ENCODE peak calls at places on chromosomes 5 and 9, in six cellular contexts. One of them, this sample, is unnamed.

GRCh38 chr9:78592866-78593265 is 295.9 kb downstream of the PSAT1 start:
- DNase-seq in pancreas: no peak
- DNase-seq in left lung: no peak
- DNase-seq in MM.1S: no peak
- DNase-seq in cardiac muscle cell: no peak
- DNase-seq in aorta: no peak
- DNase-seq in this sample: no peak

GRCh38 chr9:107210775-107211174 is 72.3 kb upstream of the RAD23B start:
- DNase-seq in pancreas: no peak
- DNase-seq in left lung: no peak
- DNase-seq in MM.1S: no peak
- DNase-seq in cardiac muscle cell: no peak
- DNase-seq in aorta: no peak
- DNase-seq in this sample: no peak

GRCh38 chr5:140216468-140217074 is 41.6 kb downstream of the CYSTM1 start:
- DNase-seq in pancreas: no peak
- DNase-seq in left lung: no peak
- DNase-seq in MM.1S: no peak
- DNase-seq in cardiac muscle cell: peak; percentile 37
- DNase-seq in aorta: no peak
- DNase-seq in this sample: no peak

GRCh38 chr5:130720355-130720754 is 444.7 kb downstream of the HINT1 start:
- DNase-seq in pancreas: no peak
- DNase-seq in left lung: no peak
- DNase-seq in MM.1S: no peak
- DNase-seq in cardiac muscle cell: peak; percentile 72
- DNase-seq in aorta: no peak
- DNase-seq in this sample: no peak

GRCh38 chr9:123438821-123439220 is 82.8 kb downstream of the CRB2 start:
- DNase-seq in pancreas: no peak
- DNase-seq in left lung: no peak
- DNase-seq in MM.1S: no peak
- DNase-seq in cardiac muscle cell: peak; percentile 55
- DNase-seq in aorta: no peak
- DNase-seq in this sample: no peak

GRCh38 chr9:119004618-119004990 is 364.6 kb downstream of the BRINP1 start:
- DNase-seq in pancreas: peak; percentile 41
- DNase-seq in left lung: no peak
- DNase-seq in MM.1S: no peak
- DNase-seq in cardiac muscle cell: peak; percentile 89
- DNase-seq in aorta: peak; percentile 82
- DNase-seq in this sample: no peak

GRCh38 chr9:132078369-132079356 is 1.0 kb downstream of the MED27 start:
- DNase-seq in pancreas: peak; percentile 14
- DNase-seq in left lung: no peak
- DNase-seq in MM.1S: no peak
- DNase-seq in cardiac muscle cell: peak; percentile 5
- DNase-seq in aorta: peak; percentile 65
- DNase-seq in this sample: peak; percentile 10

GRCh38 chr5:64869419-64869818 is 100.7 kb downstream of the CWC27 start:
- DNase-seq in pancreas: no peak
- DNase-seq in left lung: no peak
- DNase-seq in MM.1S: no peak
- DNase-seq in cardiac muscle cell: no peak
- DNase-seq in aorta: no peak
- DNase-seq in this sample: no peak

GRCh38 chr5:59755476-59755875 is 138.1 kb downstream of the PDE4D start:
- DNase-seq in pancreas: no peak
- DNase-seq in left lung: no peak
- DNase-seq in MM.1S: no peak
- DNase-seq in cardiac muscle cell: no peak
- DNase-seq in aorta: no peak
- DNase-seq in this sample: no peak

GRCh38 chr9:98867109-98867433 is 59.6 kb downstream of the GALNT12 start:
- DNase-seq in pancreas: no peak
- DNase-seq in left lung: no peak
- DNase-seq in MM.1S: no peak
- DNase-seq in cardiac muscle cell: no peak
- DNase-seq in aorta: no peak
- DNase-seq in this sample: no peak

GRCh38 chr9:93644397-93645088 is 68.2 kb downstream of the PHF2 start:
- DNase-seq in pancreas: peak; percentile 5
- DNase-seq in left lung: peak; percentile 41
- DNase-seq in MM.1S: no peak
- DNase-seq in cardiac muscle cell: no peak
- DNase-seq in aorta: peak; percentile 29
- DNase-seq in this sample: peak; percentile 6

GRCh38 chr9:36345103-36345846 is 54.8 kb downstream of the RNF38 start:
- DNase-seq in pancreas: no peak
- DNase-seq in left lung: no peak
- DNase-seq in MM.1S: no peak
- DNase-seq in cardiac muscle cell: no peak
- DNase-seq in aorta: no peak
- DNase-seq in this sample: no peak

GRCh38 chr9:135137398-135137832 is 49.9 kb downstream of the OLFM1 start:
- DNase-seq in pancreas: no peak
- DNase-seq in left lung: no peak
- DNase-seq in MM.1S: no peak
- DNase-seq in cardiac muscle cell: peak; percentile 58
- DNase-seq in aorta: no peak
- DNase-seq in this sample: no peak

GRCh38 chr5:139116256-139116655 is 81.9 kb downstream of the SIL1 start:
- DNase-seq in pancreas: no peak
- DNase-seq in left lung: no peak
- DNase-seq in MM.1S: no peak
- DNase-seq in cardiac muscle cell: no peak
- DNase-seq in aorta: no peak
- DNase-seq in this sample: no peak

GRCh38 chr9:135074354-135075233 is 12.9 kb upstream of the OLFM1 start:
- DNase-seq in pancreas: no peak
- DNase-seq in left lung: no peak
- DNase-seq in MM.1S: no peak
- DNase-seq in cardiac muscle cell: no peak
- DNase-seq in aorta: no peak
- DNase-seq in this sample: no peak

GRCh38 chr9:70218767-70219166 is 40.0 kb upstream of the SMC5 start:
- DNase-seq in pancreas: no peak
- DNase-seq in left lung: no peak
- DNase-seq in MM.1S: no peak
- DNase-seq in cardiac muscle cell: no peak
- DNase-seq in aorta: no peak
- DNase-seq in this sample: no peak

GRCh38 chr9:121322037-121322736 is 47.9 kb downstream of the STOM start:
- DNase-seq in pancreas: peak; percentile 39
- DNase-seq in left lung: no peak
- DNase-seq in MM.1S: no peak
- DNase-seq in cardiac muscle cell: no peak
- DNase-seq in aorta: no peak
- DNase-seq in this sample: no peak

GRCh38 chr9:72997387-72997995 is 44.6 kb upstream of the ALDH1A1 start:
- DNase-seq in pancreas: peak; percentile 14
- DNase-seq in left lung: peak; percentile 41
- DNase-seq in MM.1S: no peak
- DNase-seq in cardiac muscle cell: no peak
- DNase-seq in aorta: peak; percentile 38
- DNase-seq in this sample: no peak

GRCh38 chr9:21800931-21801682 is 1.3 kb upstream of the MTAP start:
- DNase-seq in pancreas: no peak
- DNase-seq in left lung: no peak
- DNase-seq in MM.1S: no peak
- DNase-seq in cardiac muscle cell: no peak
- DNase-seq in aorta: no peak
- DNase-seq in this sample: no peak

GRCh38 chr5:132576123-132576522 is 19.3 kb downstream of the RAD50 start:
- DNase-seq in pancreas: no peak
- DNase-seq in left lung: no peak
- DNase-seq in MM.1S: no peak
- DNase-seq in cardiac muscle cell: no peak
- DNase-seq in aorta: no peak
- DNase-seq in this sample: no peak

GRCh38 chr9:127170652-127171051 is 48.2 kb upstream of the ANGPTL2 start:
- DNase-seq in pancreas: no peak
- DNase-seq in left lung: no peak
- DNase-seq in MM.1S: no peak
- DNase-seq in cardiac muscle cell: no peak
- DNase-seq in aorta: no peak
- DNase-seq in this sample: no peak

GRCh38 chr9:128001411-128002298 is 20.9 kb upstream of the EEIG1 start:
- DNase-seq in pancreas: no peak
- DNase-seq in left lung: no peak
- DNase-seq in MM.1S: no peak
- DNase-seq in cardiac muscle cell: peak; percentile 21
- DNase-seq in aorta: peak; percentile 61
- DNase-seq in this sample: no peak

GRCh38 chr9:72557549-72557948 is 36.1 kb downstream of the TMC1 start:
- DNase-seq in pancreas: peak; percentile 73
- DNase-seq in left lung: no peak
- DNase-seq in MM.1S: no peak
- DNase-seq in cardiac muscle cell: no peak
- DNase-seq in aorta: no peak
- DNase-seq in this sample: no peak

GRCh38 chr5:75690669-75691068 is 26.6 kb downstream of the POC5 start:
- DNase-seq in pancreas: no peak
- DNase-seq in left lung: no peak
- DNase-seq in MM.1S: no peak
- DNase-seq in cardiac muscle cell: no peak
- DNase-seq in aorta: no peak
- DNase-seq in this sample: no peak

GRCh38 chr9:79572891-79573696 is 1.3 kb downstream of the TLE4 start:
- DNase-seq in pancreas: peak; percentile 43
- DNase-seq in left lung: peak; percentile 93
- DNase-seq in MM.1S: peak; percentile 8
- DNase-seq in cardiac muscle cell: peak; percentile 46
- DNase-seq in aorta: peak; percentile 64
- DNase-seq in this sample: peak; percentile 64

GRCh38 chr5:170633235-170634041 is 129.6 kb downstream of the KCNIP1 start:
- DNase-seq in pancreas: peak; percentile 58
- DNase-seq in left lung: no peak
- DNase-seq in MM.1S: no peak
- DNase-seq in cardiac muscle cell: peak; percentile 84
- DNase-seq in aorta: no peak
- DNase-seq in this sample: no peak

GRCh38 chr5:166509085-166509484 is 1782.4 kb upstream of the WWC1 start:
- DNase-seq in pancreas: no peak
- DNase-seq in left lung: no peak
- DNase-seq in MM.1S: peak; percentile 40
- DNase-seq in cardiac muscle cell: peak; percentile 85
- DNase-seq in aorta: no peak
- DNase-seq in this sample: no peak

GRCh38 chr5:174571662-174572397 is 152.6 kb upstream of the MSX2 start:
- DNase-seq in pancreas: peak; percentile 45
- DNase-seq in left lung: no peak
- DNase-seq in MM.1S: no peak
- DNase-seq in cardiac muscle cell: peak; percentile 37
- DNase-seq in aorta: peak; percentile 71
- DNase-seq in this sample: no peak

GRCh38 chr5:172531704-172532026 is 77.3 kb upstream of the SH3PXD2B start:
- DNase-seq in pancreas: no peak
- DNase-seq in left lung: no peak
- DNase-seq in MM.1S: no peak
- DNase-seq in cardiac muscle cell: no peak
- DNase-seq in aorta: no peak
- DNase-seq in this sample: no peak

GRCh38 chr9:4315582-4316215 is 15.8 kb upstream of the GLIS3 start:
- DNase-seq in pancreas: peak; percentile 80
- DNase-seq in left lung: peak; percentile 87
- DNase-seq in MM.1S: peak; percentile 74
- DNase-seq in cardiac muscle cell: peak; percentile 81
- DNase-seq in aorta: peak; percentile 78
- DNase-seq in this sample: peak; percentile 46

GRCh38 chr5:93054424-93055165 is 526.4 kb downstream of the NR2F1-AS1 start:
- DNase-seq in pancreas: no peak
- DNase-seq in left lung: no peak
- DNase-seq in MM.1S: no peak
- DNase-seq in cardiac muscle cell: no peak
- DNase-seq in aorta: no peak
- DNase-seq in this sample: no peak

GRCh38 chr5:140725799-140726471 is 25.7 kb downstream of the ZMAT2 start:
- DNase-seq in pancreas: peak; percentile 94
- DNase-seq in left lung: peak; percentile 79
- DNase-seq in MM.1S: no peak
- DNase-seq in cardiac muscle cell: peak; percentile 80
- DNase-seq in aorta: peak; percentile 51
- DNase-seq in this sample: peak; percentile 28

GRCh38 chr9:70639853-70640814 is 225.7 kb upstream of the KLF9 start:
- DNase-seq in pancreas: no peak
- DNase-seq in left lung: no peak
- DNase-seq in MM.1S: peak; percentile 58
- DNase-seq in cardiac muscle cell: peak; percentile 60
- DNase-seq in aorta: no peak
- DNase-seq in this sample: no peak

GRCh38 chr5:178990491-178990890 is 4.6 kb downstream of the GRM6 start:
- DNase-seq in pancreas: no peak
- DNase-seq in left lung: peak; percentile 59
- DNase-seq in MM.1S: no peak
- DNase-seq in cardiac muscle cell: no peak
- DNase-seq in aorta: no peak
- DNase-seq in this sample: no peak
- H3K9me3 ChIP-seq in pancreas: no peaks in the 10 kb centered on the region
- H3K9me3 ChIP-seq in left lung: peaks cover 57% of the 10 kb centered on the region
- H3K9me3 ChIP-seq in MM.1S: no peaks in the 10 kb centered on the region
- H3K9me3 ChIP-seq in cardiac muscle cell: no peaks in the 10 kb centered on the region
- H3K9me3 ChIP-seq in aorta: peaks cover 13% of the 10 kb centered on the region
- H3K9me3 ChIP-seq in this sample: no peaks in the 10 kb centered on the region

DNA sequence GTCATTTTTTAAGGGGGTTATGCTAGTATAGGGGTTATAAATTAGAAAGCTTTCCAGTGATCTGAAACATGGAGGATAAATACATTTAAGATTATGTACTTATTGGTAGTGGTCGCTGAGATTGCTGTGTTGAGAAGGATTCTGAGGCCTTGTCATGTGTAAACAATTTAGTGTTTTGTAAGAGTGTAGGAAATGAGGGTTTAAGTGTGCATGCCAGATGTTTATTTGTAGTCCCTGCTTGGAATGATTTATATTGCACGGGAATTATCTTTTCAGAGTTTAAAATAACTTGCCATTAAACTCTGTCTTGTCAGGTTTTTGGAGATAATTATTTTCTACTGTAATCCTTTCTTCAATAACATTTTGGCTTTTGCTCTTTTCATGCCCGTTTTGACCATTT is 19.4 kb downstream of the ZNF618 start:
- DNase-seq in pancreas: no peak
- DNase-seq in left lung: no peak
- DNase-seq in MM.1S: no peak
- DNase-seq in cardiac muscle cell: no peak
- DNase-seq in aorta: no peak
- DNase-seq in this sample: no peak
- H3K9me3 ChIP-seq in pancreas: no peaks in the 10 kb centered on the region
- H3K9me3 ChIP-seq in left lung: peaks cover 3% of the 10 kb centered on the region
- H3K9me3 ChIP-seq in MM.1S: no peaks in the 10 kb centered on the region
- H3K9me3 ChIP-seq in cardiac muscle cell: no peaks in the 10 kb centered on the region
- H3K9me3 ChIP-seq in aorta: no peaks in the 10 kb centered on the region
- H3K9me3 ChIP-seq in this sample: no peaks in the 10 kb centered on the region

GRCh38 chr5:178940569-178941360 is at the start of gene ZNF454:
- DNase-seq in pancreas: peak; percentile 97
- DNase-seq in left lung: peak; percentile 91
- DNase-seq in MM.1S: no peak
- DNase-seq in cardiac muscle cell: peak; percentile 75
- DNase-seq in aorta: peak; percentile 91
- DNase-seq in this sample: no peak
- H3K9me3 ChIP-seq in pancreas: no peaks in the 10 kb centered on the region
- H3K9me3 ChIP-seq in left lung: peaks cover 93% of the 10 kb centered on the region
- H3K9me3 ChIP-seq in MM.1S: no peaks in the 10 kb centered on the region
- H3K9me3 ChIP-seq in cardiac muscle cell: no peaks in the 10 kb centered on the region
- H3K9me3 ChIP-seq in aorta: peaks cover 11% of the 10 kb centered on the region
- H3K9me3 ChIP-seq in this sample: peaks cover 20% of the 10 kb centered on the region

GRCh38 chr5:33167541-33167940 is 273.2 kb upstream of the TARS1 start:
- DNase-seq in pancreas: no peak
- DNase-seq in left lung: no peak
- DNase-seq in MM.1S: no peak
- DNase-seq in cardiac muscle cell: no peak
- DNase-seq in aorta: no peak
- DNase-seq in this sample: no peak
- H3K9me3 ChIP-seq in pancreas: no peaks in the 10 kb centered on the region
- H3K9me3 ChIP-seq in left lung: peaks cover 33% of the 10 kb centered on the region
- H3K9me3 ChIP-seq in MM.1S: no peaks in the 10 kb centered on the region
- H3K9me3 ChIP-seq in cardiac muscle cell: no peaks in the 10 kb centered on the region
- H3K9me3 ChIP-seq in aorta: no peaks in the 10 kb centered on the region
- H3K9me3 ChIP-seq in this sample: peaks cover 2% of the 10 kb centered on the region